ENCODE peak calls at places on chromosome 3, in four cellular contexts. One of them, this sample, is unnamed.
A peak's percentile ranks its signal among the peaks of the same experiment; 100 is the strongest.

GRCh38 chr3:72803573-72803972 is 44.7 kb downstream of the SHQ1 start:
- DNase-seq in A549: no peak
- DNase-seq in WTC11: no peak
- DNase-seq in K562: no peak
- DNase-seq in this sample: no peak

GRCh38 chr3:37646865-37647264 is 214.8 kb upstream of the CTDSPL start:
- DNase-seq in A549: no peak
- DNase-seq in WTC11: no peak
- DNase-seq in K562: no peak
- DNase-seq in this sample: no peak

GRCh38 chr3:14762701-14763100 is 56.1 kb upstream of the FGD5 start:
- DNase-seq in A549: no peak
- DNase-seq in WTC11: no peak
- DNase-seq in K562: no peak
- DNase-seq in this sample: no peak

GRCh38 chr3:110933786-110934415 is 137.7 kb upstream of the NECTIN3 start:
- DNase-seq in A549: peak; percentile 18
- DNase-seq in WTC11: no peak
- DNase-seq in K562: no peak
- DNase-seq in this sample: no peak

GRCh38 chr3:13932578-13933295 is 52.9 kb upstream of the WNT7A start:
- DNase-seq in A549: no peak
- DNase-seq in WTC11: no peak
- DNase-seq in K562: peak; percentile 47
- DNase-seq in this sample: no peak

GRCh38 chr3:58562498-58562897 is 14.7 kb downstream of the FAM107A start:
- DNase-seq in A549: no peak
- DNase-seq in WTC11: no peak
- DNase-seq in K562: no peak
- DNase-seq in this sample: no peak

GRCh38 chr3:180401226-180401625 is 200.7 kb upstream of the TTC14 start:
- DNase-seq in A549: no peak
- DNase-seq in WTC11: no peak
- DNase-seq in K562: no peak
- DNase-seq in this sample: no peak

GRCh38 chr3:49802719-49803463 is at the start of gene INKA1:
- DNase-seq in A549: peak; percentile 81
- DNase-seq in WTC11: peak; percentile 92
- DNase-seq in K562: peak; percentile 87
- DNase-seq in this sample: peak; percentile 75

GRCh38 chr3:42501321-42501680 is 1.1 kb upstream of the VIPR1 start:
- DNase-seq in A549: no peak
- DNase-seq in WTC11: peak; percentile 57
- DNase-seq in K562: no peak
- DNase-seq in this sample: no peak

GRCh38 chr3:101643861-101644613 is 32.9 kb downstream of the ZBTB11 start:
- DNase-seq in A549: peak; percentile 9
- DNase-seq in WTC11: no peak
- DNase-seq in K562: no peak
- DNase-seq in this sample: no peak

GRCh38 chr3:197331131-197331530 is 32.7 kb upstream of the DLG1 start:
- DNase-seq in A549: no peak
- DNase-seq in WTC11: no peak
- DNase-seq in K562: no peak
- DNase-seq in this sample: peak; percentile 33

GRCh38 chr3:180062771-180063170 is 26.0 kb upstream of the PEX5L start:
- DNase-seq in A549: no peak
- DNase-seq in WTC11: no peak
- DNase-seq in K562: no peak
- DNase-seq in this sample: no peak

GRCh38 chr3:194265505-194265892 is 85.6 kb downstream of the CPN2 start:
- DNase-seq in A549: no peak
- DNase-seq in WTC11: no peak
- DNase-seq in K562: no peak
- DNase-seq in this sample: no peak

GRCh38 chr3:99256788-99257187 is 355.3 kb upstream of the DCBLD2 start:
- DNase-seq in A549: no peak
- DNase-seq in WTC11: no peak
- DNase-seq in K562: no peak
- DNase-seq in this sample: no peak

GRCh38 chr3:30167511-30168135 is 438.8 kb upstream of the TGFBR2 start:
- DNase-seq in A549: no peak
- DNase-seq in WTC11: no peak
- DNase-seq in K562: no peak
- DNase-seq in this sample: no peak

GRCh38 chr3:151398895-151399294 is 14.3 kb upstream of the P2RY12 start:
- DNase-seq in A549: no peak
- DNase-seq in WTC11: no peak
- DNase-seq in K562: no peak
- DNase-seq in this sample: peak; percentile 3

GRCh38 chr3:37183375-37183831 is 9.0 kb upstream of the LRRFIP2 start:
- DNase-seq in A549: peak; percentile 57
- DNase-seq in WTC11: no peak
- DNase-seq in K562: no peak
- DNase-seq in this sample: no peak

GRCh38 chr3:194481103-194481502 is 5.7 kb downstream of the ATP13A3 start:
- DNase-seq in A549: no peak
- DNase-seq in WTC11: no peak
- DNase-seq in K562: no peak
- DNase-seq in this sample: no peak

GRCh38 chr3:196414469-196414868 is 17.8 kb downstream of the UBXN7 start:
- DNase-seq in A549: no peak
- DNase-seq in WTC11: no peak
- DNase-seq in K562: no peak
- DNase-seq in this sample: peak; percentile 15

GRCh38 chr3:23094890-23095462 is 108.2 kb upstream of the UBE2E2 start:
- DNase-seq in A549: peak; percentile 70
- DNase-seq in WTC11: no peak
- DNase-seq in K562: no peak
- DNase-seq in this sample: peak; percentile 28

GRCh38 chr3:117399311-117400068 is 689.9 kb downstream of the TUSC7 start:
- DNase-seq in A549: no peak
- DNase-seq in WTC11: no peak
- DNase-seq in K562: no peak
- DNase-seq in this sample: no peak
- TF ChIP-seq NR3C1 in A549: no peak
- TF ChIP-seq NR3C1 in WTC11: no peak
- TF ChIP-seq NR3C1 in K562: no peak
- TF ChIP-seq NR3C1 in this sample: no peak

GRCh38 chr3:118607915-118608820 is 426.5 kb downstream of the IGSF11 start:
- DNase-seq in A549: no peak
- DNase-seq in WTC11: no peak
- DNase-seq in K562: no peak
- DNase-seq in this sample: no peak
- TF ChIP-seq NR3C1 in A549: no peak
- TF ChIP-seq NR3C1 in WTC11: no peak
- TF ChIP-seq NR3C1 in K562: no peak
- TF ChIP-seq NR3C1 in this sample: no peak

DNA sequence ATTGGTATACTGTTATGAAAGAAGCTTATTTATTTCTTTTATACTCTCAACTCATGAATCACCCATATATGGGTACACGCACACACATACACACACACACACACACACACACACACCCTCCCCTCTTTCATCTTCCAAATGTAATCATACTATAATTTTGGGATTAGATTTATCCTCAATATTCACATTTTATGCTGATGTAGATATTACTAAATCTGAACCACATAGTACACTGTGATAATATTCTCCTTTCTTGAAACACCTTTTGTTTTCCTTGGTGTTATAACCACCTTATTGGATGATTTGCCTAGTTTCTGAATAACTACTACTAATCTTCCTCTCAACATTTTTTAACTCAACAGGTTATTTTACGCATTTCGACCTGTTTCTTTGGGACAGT is 8.1 kb upstream of the GHSR start:
- DNase-seq in A549: no peak
- DNase-seq in WTC11: no peak
- DNase-seq in K562: no peak
- DNase-seq in this sample: no peak
- TF ChIP-seq NR3C1 in A549: no peak
- TF ChIP-seq NR3C1 in WTC11: no peak
- TF ChIP-seq NR3C1 in K562: no peak
- TF ChIP-seq NR3C1 in this sample: no peak

GRCh38 chr3:126908752-126909275 is 74.1 kb upstream of the PLXNA1 start:
- DNase-seq in A549: no peak
- DNase-seq in WTC11: no peak
- DNase-seq in K562: peak; percentile 71
- DNase-seq in this sample: no peak

GRCh38 chr3:126910231-126910630 is 72.7 kb upstream of the PLXNA1 start:
- DNase-seq in A549: no peak
- DNase-seq in WTC11: no peak
- DNase-seq in K562: no peak
- DNase-seq in this sample: no peak

GRCh38 chr3:126911162-126912026 is 71.5 kb upstream of the PLXNA1 start:
- DNase-seq in A549: peak; percentile 79
- DNase-seq in WTC11: no peak
- DNase-seq in K562: peak; percentile 67
- DNase-seq in this sample: peak; percentile 21

GRCh38 chr3:126903521-126903920 is 79.4 kb upstream of the PLXNA1 start:
- DNase-seq in A549: no peak
- DNase-seq in WTC11: no peak
- DNase-seq in K562: no peak
- DNase-seq in this sample: no peak

GRCh38 chr3:126907557-126907956 is 75.4 kb upstream of the PLXNA1 start:
- DNase-seq in A549: no peak
- DNase-seq in WTC11: no peak
- DNase-seq in K562: no peak
- DNase-seq in this sample: no peak
- TF ChIP-seq NR3C1 in A549: no peak
- TF ChIP-seq NR3C1 in WTC11: no peak
- TF ChIP-seq NR3C1 in K562: no peak
- TF ChIP-seq NR3C1 in this sample: no peak

GRCh38 chr3:192284443-192285072 is 442.8 kb downstream of the FGF12 start:
- DNase-seq in A549: no peak
- DNase-seq in WTC11: no peak
- DNase-seq in K562: no peak
- DNase-seq in this sample: peak; percentile 1
- TF ChIP-seq NR3C1 in A549: no peak
- TF ChIP-seq NR3C1 in WTC11: no peak
- TF ChIP-seq NR3C1 in K562: no peak
- TF ChIP-seq NR3C1 in this sample: no peak

GRCh38 chr3:128584412-128585020 is 66.1 kb downstream of the RPN1 start:
- DNase-seq in A549: peak; percentile 74
- DNase-seq in WTC11: peak; percentile 82
- DNase-seq in K562: peak; percentile 27
- DNase-seq in this sample: peak; percentile 59
- TF ChIP-seq NR3C1 in A549: no peak
- TF ChIP-seq NR3C1 in WTC11: no peak
- TF ChIP-seq NR3C1 in K562: no peak
- TF ChIP-seq NR3C1 in this sample: no peak

DNA sequence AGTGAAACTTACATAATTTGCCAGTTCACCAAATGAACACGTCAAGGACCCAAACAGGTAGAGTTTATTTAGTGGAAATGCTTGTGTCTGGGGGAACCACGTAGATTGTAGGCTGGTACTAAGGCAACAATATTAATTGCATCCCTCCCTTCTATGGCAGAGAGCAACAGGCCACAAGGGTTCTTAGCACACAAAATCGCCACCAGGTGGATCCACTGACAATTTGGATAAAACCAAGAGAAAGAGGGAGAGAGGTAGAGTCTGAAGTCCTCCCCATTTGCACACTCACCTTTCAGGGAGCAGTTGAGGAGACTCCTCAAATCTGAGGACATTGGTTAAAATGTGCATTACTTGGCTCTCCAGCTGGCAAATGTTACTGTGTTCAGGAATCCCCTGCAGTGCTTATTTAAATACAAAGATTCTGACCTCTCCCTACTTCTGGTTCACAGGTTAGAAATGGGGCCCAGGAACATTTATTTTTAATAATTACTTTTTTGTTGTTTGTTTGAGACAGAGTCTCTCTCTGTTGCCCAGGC is 181.0 kb upstream of the FEZF2 start:
- DNase-seq in A549: peak; percentile 5
- DNase-seq in WTC11: peak; percentile 37
- DNase-seq in K562: peak; percentile 5
- DNase-seq in this sample: peak; percentile 9
- TF ChIP-seq NR3C1 in A549: no peak
- TF ChIP-seq NR3C1 in WTC11: no peak
- TF ChIP-seq NR3C1 in K562: no peak
- TF ChIP-seq NR3C1 in this sample: no peak

DNA sequence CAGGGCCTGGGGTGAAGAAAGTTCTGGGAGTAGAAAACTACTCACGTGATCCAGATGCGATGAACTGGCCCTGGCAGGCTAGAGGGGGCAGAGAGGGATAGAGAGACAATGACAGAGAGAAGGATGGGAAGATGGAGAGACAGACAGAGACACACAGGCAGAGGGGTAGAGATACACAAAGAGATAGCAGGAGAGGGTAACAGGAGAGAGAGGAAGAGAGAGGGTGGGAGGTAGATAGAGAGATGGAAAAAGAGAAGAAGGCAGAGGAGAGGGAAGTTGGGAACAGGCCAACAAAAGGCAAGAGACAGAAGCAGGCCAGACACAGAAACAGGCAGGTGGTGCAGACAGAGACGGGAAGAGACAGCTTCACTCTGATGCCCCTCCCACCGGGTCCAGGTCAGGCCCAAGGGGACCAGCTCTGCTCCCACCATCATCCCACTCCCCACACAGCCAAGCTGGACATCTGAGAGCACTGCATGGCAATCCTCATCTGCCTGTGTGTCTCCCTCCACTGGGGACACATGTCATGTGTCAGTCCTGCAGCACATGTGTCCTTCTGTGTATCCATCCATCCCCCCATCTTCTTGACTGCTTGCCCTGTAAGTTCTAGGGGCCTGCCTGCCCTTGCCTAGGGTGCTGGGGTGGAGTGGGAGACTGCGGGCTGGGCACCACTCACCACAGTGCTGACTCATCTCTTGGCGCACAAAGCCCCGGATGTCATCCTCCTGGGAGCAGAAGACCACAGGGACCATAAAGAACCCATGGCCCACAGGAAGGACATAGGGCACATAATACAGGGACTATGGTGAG is 2.2 kb upstream of the UCN2 start:
- DNase-seq in A549: peak; percentile 56
- DNase-seq in WTC11: no peak
- DNase-seq in K562: no peak
- DNase-seq in this sample: no peak
- TF ChIP-seq NR3C1 in A549: no peak
- TF ChIP-seq NR3C1 in WTC11: no peak
- TF ChIP-seq NR3C1 in K562: no peak
- TF ChIP-seq NR3C1 in this sample: no peak

GRCh38 chr3:68018275-68018674 is 363.9 kb upstream of the SUCLG2 start:
- DNase-seq in A549: peak; percentile 0
- DNase-seq in WTC11: no peak
- DNase-seq in K562: no peak
- DNase-seq in this sample: no peak
- TF ChIP-seq NR3C1 in A549: no peak
- TF ChIP-seq NR3C1 in WTC11: no peak
- TF ChIP-seq NR3C1 in K562: no peak
- TF ChIP-seq NR3C1 in this sample: no peak